ENCODE peak calls at places on chromosomes 4 and X, in five cellular contexts. L is retinal pigment epithelial cell, F is cardiac fibroblast, Q is astrocyte of the spinal cord, E is AG09309. C is an unnamed sample.

GRCh38 chr4:188779586-188779985 is 640.3 kb downstream of the TRIML1 start:
- DNase-seq in Q (no peak), L (no peak), F (peak; percentile 67), E (no peak), C (peak; percentile 49)

GRCh38 chrX:771536-771935 is 140.9 kb downstream of the SHOX start:
- DNase-seq in Q (no peak), F (no peak), E (no peak), L (no peak), C (no peak)

GRCh38 chr4:13816472-13816871 is 188.9 kb upstream of the BOD1L1 start:
- DNase-seq in F (no peak), L (no peak), Q (no peak), E (no peak), C (no peak)

GRCh38 chr4:112284662-112285411 is 867 bp downstream of the TIFA start:
- DNase-seq in E (no peak), Q (peak; percentile 39), L (no peak), F (peak; percentile 54), C (no peak)

GRCh38 chr4:17763352-17763890 is 18.0 kb downstream of the FAM184B start:
- DNase-seq in E (no peak), L (no peak), Q (no peak), F (no peak), C (no peak)

GRCh38 chrX:53073115-53073581 is 9.0 kb upstream of the TSPYL2 start:
- DNase-seq in Q (no peak), L (no peak), F (no peak), E (no peak), C (no peak)

GRCh38 chrX:24676403-24677024 is 17.2 kb upstream of the POLA1 start:
- DNase-seq in E (no peak), L (no peak), Q (no peak), F (peak; percentile 15), C (no peak)

GRCh38 chr4:101211146-101211553 is 136.2 kb downstream of the PPP3CA start:
- DNase-seq in Q (peak; percentile 67), E (peak; percentile 20), F (peak; percentile 63), L (no peak), C (peak; percentile 45)

GRCh38 chr4:19809989-19810388 is 441.7 kb upstream of the SLIT2 start:
- DNase-seq in E (no peak), F (no peak), Q (no peak), L (no peak), C (no peak)

GRCh38 chr4:122652379-122652778 is 31.5 kb upstream of the IL21 start:
- DNase-seq in L (peak; percentile 44), Q (peak; percentile 72), E (no peak), F (peak; percentile 88), C (no peak)

GRCh38 chr4:166482755-166483154 is 609.7 kb downstream of the TLL1 start:
- DNase-seq in L (no peak), F (no peak), E (no peak), Q (no peak), C (no peak)

GRCh38 chr4:105116616-105117319 is 29.9 kb upstream of the TET2 start:
- DNase-seq in L (no peak), F (no peak), Q (no peak), E (no peak), C (no peak)

GRCh38 chr4:124753941-124754581 is 41.5 kb upstream of the ANKRD50 start:
- DNase-seq in L (no peak), Q (no peak), E (no peak), F (no peak), C (peak; percentile 12)

GRCh38 chr4:304987-305680 is at the start of gene ZNF732:
- DNase-seq in L (peak; percentile 81), E (no peak), Q (peak; percentile 77), F (peak; percentile 81), C (peak; percentile 13)

GRCh38 chr4:151667025-151667424 is 93.8 kb downstream of the GATB start:
- DNase-seq in L (no peak), F (no peak), Q (no peak), E (no peak), C (no peak)

GRCh38 chrX:63475200-63475599 is 124.1 kb upstream of the SPIN4 start:
- DNase-seq in Q (peak; percentile 3), L (no peak), E (no peak), F (no peak), C (no peak)

GRCh38 chr4:140238353-140239041 is 84.5 kb upstream of the MAML3 start:
- DNase-seq in F (peak; percentile 88), Q (peak; percentile 85), E (no peak), L (no peak), C (peak; percentile 60)

GRCh38 chr4:113548303-113548702 is 213.2 kb downstream of the CAMK2D start:
- DNase-seq in F (no peak), Q (no peak), E (no peak), L (no peak), C (no peak)

GRCh38 chr4:100257567-100257966 is 67.3 kb upstream of the DDIT4L start:
- DNase-seq in E (no peak), F (peak; percentile 10), L (no peak), Q (no peak), C (no peak)

GRCh38 chr4:89788243-89789072 is 48.5 kb downstream of the SNCA start:
- DNase-seq in Q (peak; percentile 24), F (no peak), L (peak; percentile 33), E (no peak), C (peak; percentile 45)

GRCh38 chr4:106303548-106303947 is 12.5 kb downstream of the TBCK start:
- DNase-seq in Q (no peak), F (no peak), E (no peak), L (no peak), C (no peak)

GRCh38 chr4:17811078-17811603 is 362 bp downstream of the NCAPG start:
- DNase-seq in E (no peak), L (no peak), F (no peak), Q (no peak), C (no peak)

GRCh38 chr4:88649716-88650115 is 47.9 kb downstream of the NAP1L5 start:
- DNase-seq in Q (no peak), F (no peak), L (no peak), E (no peak), C (no peak)

GRCh38 chrX:44951572-44952067 is 78.6 kb downstream of the KDM6A start:
- DNase-seq in E (no peak), F (no peak), L (no peak), Q (no peak), C (no peak)
- H3K4me3 ChIP-seq in E (no peak overlapping the region), F (no peak overlapping the region), L (peak overlapping the region; percentile 19), Q (no peak overlapping the region), C (no peak overlapping the region)

GRCh38 chr4:176778491-176778890 is 14.2 kb downstream of the VEGFC start:
- DNase-seq in E (no peak), F (peak; percentile 86), Q (peak; percentile 80), L (peak; percentile 67), C (peak; percentile 67)
- H3K4me3 ChIP-seq in E (no peak overlapping the region), F (no peak overlapping the region), Q (no peak overlapping the region), L (no peak overlapping the region), C (no peak overlapping the region)

GRCh38 chr4:102639602-102640001 is 121.2 kb downstream of the MANBA start:
- DNase-seq in Q (no peak), F (no peak), E (no peak), L (no peak), C (no peak)
- H3K4me3 ChIP-seq in Q (no peak overlapping the region), F (no peak overlapping the region), E (no peak overlapping the region), L (no peak overlapping the region), C (no peak overlapping the region)

GRCh38 chr4:133270021-133270570 is 121.0 kb downstream of the PCDH10 start:
- DNase-seq in F (no peak), L (no peak), E (no peak), Q (no peak), C (no peak)
- H3K4me3 ChIP-seq in F (no peak overlapping the region), L (no peak overlapping the region), E (no peak overlapping the region), Q (no peak overlapping the region), C (no peak overlapping the region)

DNA sequence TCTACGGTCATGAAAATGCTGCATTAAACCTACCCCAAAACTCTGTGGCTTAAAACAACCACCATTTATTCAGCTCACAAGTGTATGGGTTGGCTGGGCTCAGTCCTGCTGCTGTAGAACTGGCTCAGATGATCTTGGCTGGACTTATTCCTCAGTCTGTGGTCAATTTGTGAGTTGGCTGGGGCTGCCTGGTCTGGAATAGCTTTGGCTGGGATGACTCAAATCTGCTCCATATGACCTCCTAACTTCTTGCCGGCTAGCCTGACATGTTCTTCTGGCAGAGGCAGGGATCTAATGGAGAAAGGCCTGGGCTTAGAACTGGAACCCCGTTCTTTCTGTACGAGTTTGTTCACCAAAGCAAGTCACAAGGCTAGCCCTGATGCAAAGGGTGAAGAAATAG is 71.7 kb downstream of the CFAP299 start:
- DNase-seq in Q (peak; percentile 87), L (no peak), F (peak; percentile 54), E (peak; percentile 57), C (peak; percentile 67)
- H3K4me3 ChIP-seq in Q (no peak overlapping the region), L (no peak overlapping the region), F (no peak overlapping the region), E (no peak overlapping the region), C (no peak overlapping the region)

DNA sequence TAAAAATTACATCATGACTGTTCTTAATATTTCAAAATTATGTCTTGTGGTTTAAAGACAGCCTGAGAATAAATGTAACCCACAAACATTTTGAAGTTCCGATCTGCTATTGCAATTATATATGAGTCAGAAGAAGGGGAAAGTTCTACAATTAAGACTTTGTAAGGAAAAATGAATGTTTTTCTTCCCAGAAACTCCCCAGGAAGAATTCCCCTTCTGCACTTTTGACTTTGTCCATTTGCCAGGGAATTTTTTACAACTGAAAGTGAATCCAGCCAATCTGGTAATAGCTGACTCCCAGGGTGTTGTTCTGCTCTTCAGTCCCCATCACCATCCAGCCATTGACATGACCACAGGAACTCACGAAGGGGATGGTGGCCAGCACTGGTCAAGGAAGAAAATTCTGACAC is 61.6 kb upstream of the NOCT start:
- DNase-seq in E (peak; percentile 87), L (peak; percentile 58), Q (peak; percentile 96), F (peak; percentile 88), C (peak; percentile 73)
- H3K4me3 ChIP-seq in E (no peak overlapping the region), L (no peak overlapping the region), Q (no peak overlapping the region), F (no peak overlapping the region), C (no peak overlapping the region)

GRCh38 chr4:26884486-26884988 is 23.9 kb downstream of the STIM2 start:
- DNase-seq in F (peak; percentile 6), L (no peak), E (no peak), Q (no peak), C (no peak)

GRCh38 chr4:26887143-26887542 is 26.5 kb downstream of the STIM2 start:
- DNase-seq in Q (no peak), F (no peak), E (no peak), L (no peak), C (no peak)

GRCh38 chr4:26887809-26888208 is 27.2 kb downstream of the STIM2 start:
- DNase-seq in E (no peak), L (no peak), Q (no peak), F (no peak), C (no peak)

GRCh38 chr4:26891054-26891453 is 30.4 kb downstream of the STIM2 start:
- DNase-seq in F (no peak), E (no peak), L (no peak), Q (no peak), C (no peak)

DNA sequence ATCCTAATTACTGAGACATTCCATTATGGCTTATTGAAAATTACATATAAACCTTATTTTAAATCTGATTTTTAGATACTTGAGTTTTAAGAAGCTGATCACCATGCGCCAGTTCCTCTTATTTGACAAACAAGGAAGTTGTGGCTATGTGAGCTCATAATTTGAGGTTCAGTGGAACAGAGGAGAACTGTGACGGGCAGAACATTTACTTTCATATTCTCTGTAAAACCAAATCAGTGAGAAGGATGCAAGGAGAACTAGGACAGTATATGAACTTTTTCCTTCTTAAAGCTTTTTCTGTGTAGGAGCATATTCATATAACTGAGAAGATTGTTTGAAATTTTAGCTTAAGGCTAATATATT is 25.3 kb downstream of the STIM2 start:
- DNase-seq in E (no peak), L (no peak), F (no peak), Q (no peak), C (no peak)
- H3K4me3 ChIP-seq in E (no peak overlapping the region), L (no peak overlapping the region), F (no peak overlapping the region), Q (no peak overlapping the region), C (no peak overlapping the region)